ENCODE peak calls at places on chromosomes 1 and 21, in eight cellular contexts. L is GM04504, E is SW 1271, S is RWPE1, R is D341Med, Y is AG08396, C is Ammon's horn, D is iris pigment epithelial cell. V is an unnamed sample.

GRCh38 chr1:22969224-22969829 is 3.3 kb downstream of the LACTBL1 start:
- DNase-seq in C (peak; percentile 24), E (no peak), L (peak; percentile 40), D (peak; percentile 95), Y (peak; percentile 39), S (peak; percentile 41), R (peak; percentile 62), V (peak; percentile 96)

GRCh38 chr1:231241751-231242150 is 739 bp downstream of the GNPAT start:
- DNase-seq in L (no peak), C (peak; percentile 15), S (peak; percentile 65), R (peak; percentile 68), D (no peak), E (no peak), Y (peak; percentile 42), V (peak; percentile 59)

GRCh38 chr1:241412646-241413045 is 55.6 kb upstream of the RGS7 start:
- DNase-seq in S (no peak), L (no peak), E (no peak), D (no peak), R (no peak), C (no peak), Y (no peak), V (no peak)

GRCh38 chr21:38171723-38172344 is 85.0 kb upstream of the KCNJ15 start:
- DNase-seq in E (no peak), S (peak; percentile 57), D (peak; percentile 37), L (no peak), Y (peak; percentile 31), C (no peak), R (no peak), V (peak; percentile 12)

GRCh38 chr21:35232545-35233176 is 183.6 kb upstream of the RUNX1 start:
- DNase-seq in C (no peak), D (peak; percentile 90), S (peak; percentile 47), Y (peak; percentile 45), L (no peak), R (no peak), E (peak; percentile 47), V (no peak)

GRCh38 chr21:42236693-42237092 is 17.8 kb downstream of the ABCG1 start:
- DNase-seq in D (no peak), Y (no peak), L (no peak), R (no peak), S (no peak), C (no peak), E (no peak), V (no peak)

GRCh38 chr1:175449306-175449705 is 256.7 kb upstream of the KIAA0040 start:
- DNase-seq in R (no peak), E (no peak), D (no peak), S (no peak), Y (no peak), C (no peak), L (no peak), V (no peak)

GRCh38 chr1:99643021-99643779 is 2.7 kb upstream of the PALMD start:
- DNase-seq in D (no peak), R (no peak), C (no peak), L (no peak), S (no peak), E (no peak), Y (peak; percentile 24), V (no peak)

GRCh38 chr1:200602632-200603031 is 17.9 kb downstream of the KIF14 start:
- DNase-seq in E (no peak), L (no peak), D (no peak), C (no peak), S (no peak), Y (no peak), R (no peak), V (no peak)

GRCh38 chr1:198118136-198118535 is 38.7 kb upstream of the NEK7 start:
- DNase-seq in S (no peak), E (no peak), Y (peak; percentile 72), D (peak; percentile 95), C (peak; percentile 10), L (peak; percentile 88), R (no peak), V (no peak)

GRCh38 chr1:43238104-43238503 is 31.7 kb upstream of the TMEM125 start:
- DNase-seq in R (peak; percentile 70), C (peak; percentile 91), E (no peak), D (peak; percentile 62), L (peak; percentile 32), Y (peak; percentile 69), S (peak; percentile 62), V (peak; percentile 31)

GRCh38 chr1:64546018-64546417 is 76.1 kb downstream of the CACHD1 start:
- DNase-seq in R (no peak), L (no peak), D (no peak), E (no peak), C (no peak), Y (no peak), S (no peak), V (peak; percentile 22)

V was measured in NCI-H69.